ENCODE peak calls at places on chromosomes 2 and 18, in seven cellular contexts. One of them, this sample, is unnamed.

GRCh38 chr2:65129276-65129612 is 662 bp downstream of the RAB1A start:
- DNase-seq in A549: no peak
- DNase-seq in right atrium auricular region: no peak
- DNase-seq in left ventricle myocardium inferior: no peak
- DNase-seq in upper lobe of right lung: no peak
- DNase-seq in endodermal cell: no peak
- DNase-seq in naive thymus-derived CD4-positive, alpha-beta T cell: peak; percentile 23
- DNase-seq in this sample: no peak

GRCh38 chr2:28717339-28717758 is 34.3 kb upstream of the PPP1CB start:
- DNase-seq in A549: peak; percentile 55
- DNase-seq in right atrium auricular region: peak; percentile 86
- DNase-seq in left ventricle myocardium inferior: peak; percentile 44
- DNase-seq in upper lobe of right lung: peak; percentile 74
- DNase-seq in endodermal cell: no peak
- DNase-seq in naive thymus-derived CD4-positive, alpha-beta T cell: no peak
- DNase-seq in this sample: peak; percentile 23

GRCh38 chr2:231370749-231371429 is 24.6 kb upstream of the B3GNT7 start:
- DNase-seq in A549: no peak
- DNase-seq in right atrium auricular region: no peak
- DNase-seq in left ventricle myocardium inferior: no peak
- DNase-seq in upper lobe of right lung: no peak
- DNase-seq in endodermal cell: peak; percentile 88
- DNase-seq in naive thymus-derived CD4-positive, alpha-beta T cell: no peak
- DNase-seq in this sample: no peak

GRCh38 chr2:207073791-207074678 is 91.7 kb downstream of the KLF7 start:
- DNase-seq in A549: no peak
- DNase-seq in right atrium auricular region: no peak
- DNase-seq in left ventricle myocardium inferior: no peak
- DNase-seq in upper lobe of right lung: no peak
- DNase-seq in endodermal cell: no peak
- DNase-seq in naive thymus-derived CD4-positive, alpha-beta T cell: peak; percentile 28
- DNase-seq in this sample: no peak

GRCh38 chr18:42644729-42645131 is 470.8 kb downstream of the RIT2 start:
- DNase-seq in A549: no peak
- DNase-seq in right atrium auricular region: no peak
- DNase-seq in left ventricle myocardium inferior: no peak
- DNase-seq in upper lobe of right lung: no peak
- DNase-seq in endodermal cell: no peak
- DNase-seq in naive thymus-derived CD4-positive, alpha-beta T cell: no peak
- DNase-seq in this sample: no peak

GRCh38 chr2:108917078-108917440 is 72.0 kb downstream of the EDAR start:
- DNase-seq in A549: no peak
- DNase-seq in right atrium auricular region: peak; percentile 55
- DNase-seq in left ventricle myocardium inferior: no peak
- DNase-seq in upper lobe of right lung: peak; percentile 39
- DNase-seq in endodermal cell: no peak
- DNase-seq in naive thymus-derived CD4-positive, alpha-beta T cell: no peak
- DNase-seq in this sample: no peak

GRCh38 chr2:159146930-159147666 is 139.4 kb downstream of the WDSUB1 start:
- DNase-seq in A549: no peak
- DNase-seq in right atrium auricular region: no peak
- DNase-seq in left ventricle myocardium inferior: peak; percentile 60
- DNase-seq in upper lobe of right lung: peak; percentile 74
- DNase-seq in endodermal cell: no peak
- DNase-seq in naive thymus-derived CD4-positive, alpha-beta T cell: no peak
- DNase-seq in this sample: peak; percentile 59

GRCh38 chr2:195509551-195509950 is 147.5 kb upstream of the SLC39A10 start:
- DNase-seq in A549: no peak
- DNase-seq in right atrium auricular region: no peak
- DNase-seq in left ventricle myocardium inferior: no peak
- DNase-seq in upper lobe of right lung: no peak
- DNase-seq in endodermal cell: no peak
- DNase-seq in naive thymus-derived CD4-positive, alpha-beta T cell: no peak
- DNase-seq in this sample: no peak

GRCh38 chr2:208069186-208069585 is 43.9 kb upstream of the PLEKHM3 start:
- DNase-seq in A549: no peak
- DNase-seq in right atrium auricular region: no peak
- DNase-seq in left ventricle myocardium inferior: no peak
- DNase-seq in upper lobe of right lung: no peak
- DNase-seq in endodermal cell: no peak
- DNase-seq in naive thymus-derived CD4-positive, alpha-beta T cell: no peak
- DNase-seq in this sample: no peak

GRCh38 chr2:117360586-117360985 is 453.9 kb upstream of the DDX18 start:
- DNase-seq in A549: no peak
- DNase-seq in right atrium auricular region: no peak
- DNase-seq in left ventricle myocardium inferior: no peak
- DNase-seq in upper lobe of right lung: no peak
- DNase-seq in endodermal cell: no peak
- DNase-seq in naive thymus-derived CD4-positive, alpha-beta T cell: no peak
- DNase-seq in this sample: no peak

GRCh38 chr2:145845207-145845894 is 1325.4 kb upstream of the ZEB2 start:
- DNase-seq in A549: no peak
- DNase-seq in right atrium auricular region: no peak
- DNase-seq in left ventricle myocardium inferior: no peak
- DNase-seq in upper lobe of right lung: no peak
- DNase-seq in endodermal cell: no peak
- DNase-seq in naive thymus-derived CD4-positive, alpha-beta T cell: no peak
- DNase-seq in this sample: no peak

GRCh38 chr2:170651603-170652002 is 63.5 kb upstream of the SP5 start:
- DNase-seq in A549: no peak
- DNase-seq in right atrium auricular region: no peak
- DNase-seq in left ventricle myocardium inferior: no peak
- DNase-seq in upper lobe of right lung: no peak
- DNase-seq in endodermal cell: no peak
- DNase-seq in naive thymus-derived CD4-positive, alpha-beta T cell: peak; percentile 89
- DNase-seq in this sample: no peak

GRCh38 chr2:170711774-170712652 is 3.1 kb upstream of the SP5 start:
- DNase-seq in A549: no peak
- DNase-seq in right atrium auricular region: no peak
- DNase-seq in left ventricle myocardium inferior: no peak
- DNase-seq in upper lobe of right lung: no peak
- DNase-seq in endodermal cell: peak; percentile 96
- DNase-seq in naive thymus-derived CD4-positive, alpha-beta T cell: no peak
- DNase-seq in this sample: no peak

GRCh38 chr18:75895135-75895534 is 467.6 kb upstream of the SMIM21 start:
- DNase-seq in A549: no peak
- DNase-seq in right atrium auricular region: no peak
- DNase-seq in left ventricle myocardium inferior: no peak
- DNase-seq in upper lobe of right lung: no peak
- DNase-seq in endodermal cell: no peak
- DNase-seq in naive thymus-derived CD4-positive, alpha-beta T cell: no peak
- DNase-seq in this sample: no peak

GRCh38 chr2:20224716-20225293 is at the start of gene SDC1:
- DNase-seq in A549: peak; percentile 82
- DNase-seq in right atrium auricular region: no peak
- DNase-seq in left ventricle myocardium inferior: no peak
- DNase-seq in upper lobe of right lung: peak; percentile 84
- DNase-seq in endodermal cell: peak; percentile 90
- DNase-seq in naive thymus-derived CD4-positive, alpha-beta T cell: no peak
- DNase-seq in this sample: peak; percentile 52

GRCh38 chr2:111710085-111710484 is 173.9 kb downstream of the ANAPC1 start:
- DNase-seq in A549: no peak
- DNase-seq in right atrium auricular region: no peak
- DNase-seq in left ventricle myocardium inferior: no peak
- DNase-seq in upper lobe of right lung: peak; percentile 22
- DNase-seq in endodermal cell: no peak
- DNase-seq in naive thymus-derived CD4-positive, alpha-beta T cell: no peak
- DNase-seq in this sample: no peak

GRCh38 chr2:215535125-215535668 is 99.3 kb upstream of the FN1 start:
- DNase-seq in A549: no peak
- DNase-seq in right atrium auricular region: no peak
- DNase-seq in left ventricle myocardium inferior: no peak
- DNase-seq in upper lobe of right lung: no peak
- DNase-seq in endodermal cell: no peak
- DNase-seq in naive thymus-derived CD4-positive, alpha-beta T cell: no peak
- DNase-seq in this sample: no peak

GRCh38 chr2:223026357-223027110 is 25.5 kb upstream of the KCNE4 start:
- DNase-seq in A549: peak; percentile 54
- DNase-seq in right atrium auricular region: no peak
- DNase-seq in left ventricle myocardium inferior: no peak
- DNase-seq in upper lobe of right lung: no peak
- DNase-seq in endodermal cell: no peak
- DNase-seq in naive thymus-derived CD4-positive, alpha-beta T cell: no peak
- DNase-seq in this sample: no peak

GRCh38 chr2:10267551-10268465 is 34.9 kb upstream of the HPCAL1 start:
- DNase-seq in A549: no peak
- DNase-seq in right atrium auricular region: no peak
- DNase-seq in left ventricle myocardium inferior: peak; percentile 64
- DNase-seq in upper lobe of right lung: peak; percentile 72
- DNase-seq in endodermal cell: peak; percentile 72
- DNase-seq in naive thymus-derived CD4-positive, alpha-beta T cell: no peak
- DNase-seq in this sample: no peak

GRCh38 chr2:170468557-170468956 is 246.6 kb upstream of the SP5 start:
- DNase-seq in A549: no peak
- DNase-seq in right atrium auricular region: no peak
- DNase-seq in left ventricle myocardium inferior: no peak
- DNase-seq in upper lobe of right lung: no peak
- DNase-seq in endodermal cell: no peak
- DNase-seq in naive thymus-derived CD4-positive, alpha-beta T cell: no peak
- DNase-seq in this sample: no peak

GRCh38 chr2:164717000-164717597 is 95.8 kb upstream of the GRB14 start:
- DNase-seq in A549: peak; percentile 54
- DNase-seq in right atrium auricular region: no peak
- DNase-seq in left ventricle myocardium inferior: no peak
- DNase-seq in upper lobe of right lung: no peak
- DNase-seq in endodermal cell: no peak
- DNase-seq in naive thymus-derived CD4-positive, alpha-beta T cell: no peak
- DNase-seq in this sample: no peak

GRCh38 chr2:234548720-234549420 is 52.0 kb upstream of the ARL4C start:
- DNase-seq in A549: peak; percentile 18
- DNase-seq in right atrium auricular region: no peak
- DNase-seq in left ventricle myocardium inferior: no peak
- DNase-seq in upper lobe of right lung: no peak
- DNase-seq in endodermal cell: peak; percentile 84
- DNase-seq in naive thymus-derived CD4-positive, alpha-beta T cell: no peak
- DNase-seq in this sample: no peak

GRCh38 chr18:55228191-55228590 is 268.9 kb upstream of the CCDC68 start:
- DNase-seq in A549: peak; percentile 36
- DNase-seq in right atrium auricular region: no peak
- DNase-seq in left ventricle myocardium inferior: no peak
- DNase-seq in upper lobe of right lung: no peak
- DNase-seq in endodermal cell: no peak
- DNase-seq in naive thymus-derived CD4-positive, alpha-beta T cell: no peak
- DNase-seq in this sample: no peak

GRCh38 chr2:60152226-60152833 is 401.1 kb downstream of the BCL11A start:
- DNase-seq in A549: peak; percentile 49
- DNase-seq in right atrium auricular region: no peak
- DNase-seq in left ventricle myocardium inferior: no peak
- DNase-seq in upper lobe of right lung: no peak
- DNase-seq in endodermal cell: no peak
- DNase-seq in naive thymus-derived CD4-positive, alpha-beta T cell: peak; percentile 36
- DNase-seq in this sample: no peak

GRCh38 chr2:1940660-1941059 is 196.3 kb upstream of the PXDN start:
- DNase-seq in A549: no peak
- DNase-seq in right atrium auricular region: no peak
- DNase-seq in left ventricle myocardium inferior: peak; percentile 75
- DNase-seq in upper lobe of right lung: peak; percentile 74
- DNase-seq in endodermal cell: no peak
- DNase-seq in naive thymus-derived CD4-positive, alpha-beta T cell: no peak
- DNase-seq in this sample: peak; percentile 55

DNA sequence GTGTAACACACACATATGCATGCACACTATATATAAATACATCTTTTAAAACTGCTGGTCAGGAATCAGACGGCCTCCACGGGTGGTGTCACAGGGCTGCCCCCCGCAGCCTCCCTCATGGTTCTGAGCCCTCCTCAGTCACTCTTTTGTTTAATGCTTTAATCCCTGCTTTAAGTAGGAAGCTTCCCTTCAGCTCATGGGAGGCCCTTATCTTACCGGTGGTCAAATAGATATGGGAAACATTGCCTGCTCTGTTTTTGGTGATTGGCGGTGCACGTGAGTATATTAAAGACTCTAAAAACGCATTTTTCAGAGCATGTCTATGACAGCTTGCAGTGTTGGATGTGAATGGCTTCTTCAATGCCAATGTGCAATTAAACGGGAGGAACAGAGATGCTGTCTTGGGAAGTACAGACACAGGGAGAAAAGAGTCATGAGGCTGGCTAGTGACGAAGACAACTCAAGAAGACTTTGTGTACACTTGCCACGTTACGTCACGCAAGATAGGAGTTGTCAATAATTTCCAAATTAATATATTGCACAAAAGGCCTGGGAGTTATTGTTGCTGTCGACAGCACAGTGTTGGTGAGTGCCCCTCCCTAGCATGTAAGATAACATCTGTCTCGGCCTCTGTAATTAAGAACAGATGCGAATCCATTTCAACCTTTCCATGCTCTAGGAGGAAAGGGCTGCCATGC is 23.3 kb downstream of the GNLY start:
- DNase-seq in A549: no peak
- DNase-seq in right atrium auricular region: no peak
- DNase-seq in left ventricle myocardium inferior: no peak
- DNase-seq in upper lobe of right lung: no peak
- DNase-seq in endodermal cell: no peak
- DNase-seq in naive thymus-derived CD4-positive, alpha-beta T cell: no peak
- DNase-seq in this sample: no peak
- H3K4me1 ChIP-seq in A549: peaks cover 12% of the 10 kb centered on the region
- H3K4me1 ChIP-seq in right atrium auricular region: no peaks in the 10 kb centered on the region
- H3K4me1 ChIP-seq in left ventricle myocardium inferior: peaks cover 35% of the 10 kb centered on the region
- H3K4me1 ChIP-seq in upper lobe of right lung: peaks cover 28% of the 10 kb centered on the region
- H3K4me1 ChIP-seq in endodermal cell: peaks cover 13% of the 10 kb centered on the region
- H3K4me1 ChIP-seq in naive thymus-derived CD4-positive, alpha-beta T cell: no peaks in the 10 kb centered on the region
- H3K4me1 ChIP-seq in this sample: peaks cover 29% of the 10 kb centered on the region

GRCh38 chr2:237577956-237578870 is 11.8 kb downstream of the PRLH start:
- DNase-seq in A549: no peak
- DNase-seq in right atrium auricular region: no peak
- DNase-seq in left ventricle myocardium inferior: no peak
- DNase-seq in upper lobe of right lung: peak; percentile 51
- DNase-seq in endodermal cell: no peak
- DNase-seq in naive thymus-derived CD4-positive, alpha-beta T cell: no peak
- DNase-seq in this sample: no peak
- H3K4me1 ChIP-seq in A549: peaks cover 2% of the 10 kb centered on the region
- H3K4me1 ChIP-seq in right atrium auricular region: no peaks in the 10 kb centered on the region
- H3K4me1 ChIP-seq in left ventricle myocardium inferior: peaks cover 42% of the 10 kb centered on the region
- H3K4me1 ChIP-seq in upper lobe of right lung: peaks cover 15% of the 10 kb centered on the region
- H3K4me1 ChIP-seq in endodermal cell: peaks cover 8% of the 10 kb centered on the region
- H3K4me1 ChIP-seq in naive thymus-derived CD4-positive, alpha-beta T cell: no peaks in the 10 kb centered on the region
- H3K4me1 ChIP-seq in this sample: no peaks in the 10 kb centered on the region

DNA sequence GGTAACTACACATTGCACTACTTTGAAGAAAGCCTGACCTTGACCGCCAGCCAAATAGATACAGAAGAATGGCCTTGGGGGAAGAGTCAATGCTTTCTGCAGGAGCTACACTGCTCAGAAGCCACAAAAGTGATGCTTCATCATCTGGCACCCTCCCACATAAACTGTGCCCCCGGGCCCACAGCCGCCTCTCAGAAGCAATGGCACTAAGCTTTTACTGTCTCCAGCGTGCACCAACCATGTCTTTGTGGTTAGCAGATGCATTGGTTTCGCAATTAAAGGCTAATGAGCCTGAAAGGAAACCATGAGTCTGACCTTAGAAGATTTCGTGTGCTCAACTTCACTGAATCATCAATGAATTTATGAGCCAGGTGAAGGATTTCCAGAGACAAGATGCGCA is 209.4 kb upstream of the TRIB2 start:
- DNase-seq in A549: no peak
- DNase-seq in right atrium auricular region: no peak
- DNase-seq in left ventricle myocardium inferior: no peak
- DNase-seq in upper lobe of right lung: no peak
- DNase-seq in endodermal cell: no peak
- DNase-seq in naive thymus-derived CD4-positive, alpha-beta T cell: no peak
- DNase-seq in this sample: no peak
- H3K4me1 ChIP-seq in A549: no peaks in the 10 kb centered on the region
- H3K4me1 ChIP-seq in right atrium auricular region: no peaks in the 10 kb centered on the region
- H3K4me1 ChIP-seq in left ventricle myocardium inferior: peaks cover 8% of the 10 kb centered on the region
- H3K4me1 ChIP-seq in upper lobe of right lung: no peaks in the 10 kb centered on the region
- H3K4me1 ChIP-seq in endodermal cell: no peaks in the 10 kb centered on the region
- H3K4me1 ChIP-seq in naive thymus-derived CD4-positive, alpha-beta T cell: peaks cover 70% of the 10 kb centered on the region
- H3K4me1 ChIP-seq in this sample: no peaks in the 10 kb centered on the region

GRCh38 chr18:73006331-73006730 is 138.5 kb upstream of the NETO1 start:
- DNase-seq in A549: no peak
- DNase-seq in right atrium auricular region: no peak
- DNase-seq in left ventricle myocardium inferior: no peak
- DNase-seq in upper lobe of right lung: no peak
- DNase-seq in endodermal cell: no peak
- DNase-seq in naive thymus-derived CD4-positive, alpha-beta T cell: no peak
- DNase-seq in this sample: no peak
- H3K4me1 ChIP-seq in A549: no peaks in the 10 kb centered on the region
- H3K4me1 ChIP-seq in right atrium auricular region: no peaks in the 10 kb centered on the region
- H3K4me1 ChIP-seq in left ventricle myocardium inferior: no peaks in the 10 kb centered on the region
- H3K4me1 ChIP-seq in upper lobe of right lung: no peaks in the 10 kb centered on the region
- H3K4me1 ChIP-seq in endodermal cell: no peaks in the 10 kb centered on the region
- H3K4me1 ChIP-seq in naive thymus-derived CD4-positive, alpha-beta T cell: no peaks in the 10 kb centered on the region
- H3K4me1 ChIP-seq in this sample: no peaks in the 10 kb centered on the region

This sample was measured in heart right ventricle.